ENCODE peak calls at places on chromosome 21, in nine cellular contexts. R is iPS DF 6.9, N is lower lobe of right lung, B is transverse colon, D is cardiac muscle cell, I is aorta, W is tibial nerve, O is endothelial cell of umbilical vein, H is DND-41. C is an unnamed sample. For H3K4me1, the result is how much of the 10 kb centered on the place peaks cover.

GRCh38 chr21:38298833-38299232 is 42.0 kb downstream of the KCNJ15 start:
- DNase-seq in I (no peak), D (no peak), W (no peak), R (no peak), O (no peak), H (no peak), N (no peak), B (no peak), C (no peak)

GRCh38 chr21:37348664-37349063 is 17.9 kb upstream of the DYRK1A start:
- DNase-seq in W (no peak), B (no peak), D (no peak), O (peak), H (no peak), N (no peak), I (no peak), R (no peak), C (no peak)

GRCh38 chr21:35933466-35933865 is 126.9 kb downstream of the SETD4 start:
- DNase-seq in B (peak), R (peak), I (no peak), O (peak), W (peak), D (peak), N (no peak), H (no peak), C (no peak)

GRCh38 chr21:29581393-29581792 is 282.7 kb downstream of the BACH1 start:
- DNase-seq in H (no peak), I (no peak), R (no peak), N (no peak), O (no peak), W (no peak), B (no peak), D (no peak), C (no peak)

GRCh38 chr21:41360072-41360821 is 1.6 kb upstream of the MX2 start:
- DNase-seq in H (peak), N (no peak), B (peak), R (no peak), W (peak), O (no peak), D (peak), I (peak), C (no peak)

GRCh38 chr21:29148535-29148934 is 18.1 kb downstream of the MAP3K7CL start:
- DNase-seq in W (no peak), N (no peak), H (peak), D (peak), I (no peak), O (no peak), R (no peak), B (no peak), C (no peak)

GRCh38 chr21:32256873-32257620 is 21.8 kb downstream of the MIS18A start:
- DNase-seq in I (peak), O (peak), R (no peak), H (no peak), D (peak), W (peak), B (peak), N (no peak), C (no peak)

GRCh38 chr21:37412603-37413360 is 46.2 kb downstream of the DYRK1A start:
- DNase-seq in N (no peak), O (no peak), D (peak), I (no peak), R (no peak), W (no peak), H (no peak), B (no peak), C (no peak)

GRCh38 chr21:38181101-38181500 is 75.7 kb upstream of the KCNJ15 start:
- DNase-seq in N (no peak), I (no peak), R (no peak), H (no peak), W (no peak), O (no peak), B (no peak), D (no peak), C (no peak)

GRCh38 chr21:23977971-23978370 is 1629.3 kb downstream of the MRPL39 start:
- DNase-seq in R (no peak), H (no peak), O (no peak), W (no peak), B (no peak), N (no peak), D (no peak), I (no peak), C (no peak)

GRCh38 chr21:28099296-28099695 is 893.4 kb downstream of the LTN1 start:
- DNase-seq in I (no peak), H (no peak), R (no peak), D (peak), B (no peak), N (no peak), O (no peak), W (no peak), C (no peak)

GRCh38 chr21:28333455-28334108 is 659.1 kb downstream of the LTN1 start:
- DNase-seq in W (no peak), I (no peak), O (no peak), H (no peak), N (no peak), R (no peak), B (no peak), D (peak), C (no peak)

GRCh38 chr21:21468003-21468402 is 469.8 kb downstream of the NCAM2 start:
- DNase-seq in I (no peak), W (no peak), R (no peak), D (no peak), B (no peak), O (no peak), H (no peak), N (no peak), C (no peak)

GRCh38 chr21:22374218-22374969 is 1376.2 kb downstream of the NCAM2 start:
- DNase-seq in H (no peak), O (no peak), B (no peak), R (no peak), D (no peak), I (no peak), N (no peak), W (no peak), C (no peak)

GRCh38 chr21:41459884-41460534 is 34.0 kb downstream of the MX1 start:
- DNase-seq in O (no peak), H (no peak), R (no peak), D (no peak), W (no peak), B (no peak), I (no peak), N (no peak), C (no peak)

GRCh38 chr21:37758997-37759396 is 157.3 kb downstream of the KCNJ6 start:
- DNase-seq in W (no peak), O (peak), B (peak), I (no peak), R (peak), N (no peak), D (peak), H (peak), C (no peak)

GRCh38 chr21:42162831-42163510 is 56.0 kb upstream of the ABCG1 start:
- DNase-seq in H (peak), O (no peak), N (no peak), B (no peak), R (no peak), D (no peak), W (no peak), I (no peak), C (no peak)

GRCh38 chr21:19507682-19508260 is 1104.2 kb upstream of the TMPRSS15 start:
- DNase-seq in W (no peak), I (no peak), R (peak), N (no peak), O (no peak), B (no peak), H (no peak), D (no peak), C (no peak)

GRCh38 chr21:42233067-42233981 is 14.4 kb downstream of the ABCG1 start:
- DNase-seq in O (peak), H (peak), B (peak), I (no peak), D (peak), N (peak), R (no peak), W (peak), C (peak)

GRCh38 chr21:38254970-38255369 is 1.8 kb upstream of the KCNJ15 start:
- DNase-seq in W (no peak), N (no peak), O (no peak), D (no peak), R (no peak), B (no peak), H (no peak), I (no peak), C (no peak)

GRCh38 chr21:38355992-38356781 is 99.4 kb downstream of the KCNJ15 start:
- DNase-seq in D (peak), N (peak), B (peak), W (peak), I (peak), R (peak), H (peak), O (peak), C (peak)

GRCh38 chr21:31731112-31731801 is 661 bp downstream of the SCAF4 start:
- DNase-seq in D (peak), R (no peak), H (peak), B (peak), I (peak), O (no peak), W (no peak), N (peak), C (peak)

GRCh38 chr21:32584472-32584871 is 851 bp downstream of the TCP10L start:
- DNase-seq in I (no peak), D (no peak), R (no peak), W (no peak), B (no peak), O (no peak), H (no peak), N (no peak), C (no peak)

GRCh38 chr21:32463367-32463766 is 50.9 kb downstream of the EVA1C start:
- DNase-seq in O (peak), B (no peak), H (no peak), R (no peak), I (no peak), D (peak), W (no peak), N (no peak), C (no peak)

GRCh38 chr21:41642399-41642798 is 124.5 kb downstream of the RIPK4 start:
- DNase-seq in D (peak), B (no peak), I (no peak), N (no peak), W (no peak), H (no peak), R (no peak), O (no peak), C (no peak)

GRCh38 chr21:32392299-32392879 is 423 bp downstream of the URB1 start:
- DNase-seq in D (no peak), R (no peak), B (no peak), O (peak), N (no peak), H (no peak), I (no peak), W (no peak), C (no peak)

DNA sequence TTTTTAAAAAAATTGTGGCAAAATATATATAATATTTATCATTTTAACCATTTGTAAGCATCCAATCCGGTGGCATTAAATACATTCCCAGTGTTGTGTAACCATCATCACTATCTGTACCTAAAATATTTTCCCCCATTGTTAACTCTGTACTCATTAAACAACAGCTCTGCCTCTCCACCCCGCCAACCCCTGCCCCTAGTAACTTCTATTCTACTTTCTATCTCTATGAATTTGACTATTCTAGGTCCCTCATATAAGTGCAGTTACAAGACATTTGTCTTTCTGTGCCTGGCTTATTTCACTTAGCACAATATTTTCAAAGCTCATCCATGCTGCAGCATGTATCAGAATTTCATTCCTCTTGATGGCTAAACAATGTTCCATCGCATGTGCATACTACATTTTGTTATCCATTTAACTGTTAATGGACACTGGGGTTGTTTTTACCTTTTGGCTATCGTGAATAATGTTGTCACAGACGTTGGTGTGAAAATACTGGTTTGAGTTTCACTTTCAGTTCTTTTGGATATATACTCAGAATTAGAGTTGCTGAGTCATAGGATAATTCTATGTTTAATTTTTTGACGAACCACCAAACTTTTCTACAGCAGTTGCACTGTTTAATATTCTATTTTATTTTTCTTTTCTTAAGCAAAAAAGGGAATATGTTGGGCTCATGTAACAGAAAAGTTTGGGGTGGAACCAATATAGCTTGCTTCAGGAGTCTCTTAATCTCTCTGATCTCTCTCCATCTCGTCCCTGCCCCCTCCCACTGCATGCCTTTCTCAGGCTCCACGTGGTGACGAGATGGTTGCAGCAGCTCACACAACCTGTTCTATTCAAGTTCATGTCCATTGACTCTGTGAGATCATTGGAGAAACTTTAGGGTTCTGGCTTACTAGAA is 25.2 kb upstream of the RCAN1 start:
- DNase-seq in H (peak), N (no peak), R (no peak), D (no peak), I (no peak), W (no peak), B (no peak), O (no peak), C (no peak)
- H3K4me1 ChIP-seq in H (under half), N (under half), R (under half), D (under half), I (under half), W (under half), B (under half), O (under half), C (under half)

GRCh38 chr21:17293194-17293593 is 219.6 kb upstream of the CXADR start:
- DNase-seq in W (no peak), R (no peak), I (no peak), D (no peak), B (no peak), O (no peak), N (no peak), H (no peak), C (no peak)
- H3K4me1 ChIP-seq in W (under half), R (under half), I (under half), D (under half), B (under half), O (under half), N (under half), H (under half), C (under half)

GRCh38 chr21:26005464-26005863 is 165.1 kb downstream of the APP start:
- DNase-seq in B (no peak), R (no peak), D (no peak), W (no peak), H (no peak), I (no peak), O (no peak), N (no peak), C (no peak)

GRCh38 chr21:26001356-26001755 is 169.2 kb downstream of the APP start:
- DNase-seq in H (no peak), D (no peak), N (no peak), W (no peak), I (no peak), R (no peak), B (peak), O (no peak), C (no peak)

GRCh38 chr21:25999935-26000582 is 170.5 kb downstream of the APP start:
- DNase-seq in N (no peak), O (no peak), R (no peak), B (peak), H (no peak), I (no peak), D (no peak), W (no peak), C (no peak)

GRCh38 chr21:26007911-26008579 is 162.5 kb downstream of the APP start:
- DNase-seq in O (no peak), N (no peak), R (no peak), W (no peak), B (no peak), H (no peak), D (peak), I (no peak), C (no peak)

DNA sequence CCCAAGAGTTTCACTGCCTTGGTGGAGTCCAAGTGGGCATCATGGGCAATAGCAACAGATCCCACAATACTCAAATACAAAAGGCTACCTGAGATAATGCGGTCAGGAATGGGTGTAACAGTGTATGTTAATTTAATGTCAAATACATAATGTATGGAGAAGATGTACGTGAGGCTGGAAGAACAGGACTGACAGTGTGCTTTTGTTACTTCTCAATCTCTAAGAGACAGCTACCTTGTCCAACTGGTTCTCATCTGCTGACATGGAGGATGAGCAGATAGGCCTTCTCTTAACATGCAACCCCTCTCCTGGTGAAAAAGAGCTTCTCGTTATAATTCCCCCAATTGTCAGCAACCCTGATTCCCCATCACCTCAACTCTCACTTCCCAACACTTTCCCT is 167.1 kb downstream of the APP start:
- DNase-seq in B (no peak), I (no peak), R (no peak), H (no peak), N (no peak), D (no peak), O (no peak), W (no peak), C (no peak)
- H3K4me1 ChIP-seq in B (under half), I (under half), R (under half), H (under half), N (under half), D (under half), O (under half), W (under half), C (under half)

GRCh38 chr21:43277481-43278351 is 108.9 kb downstream of the CRYAA start:
- DNase-seq in R (no peak), W (no peak), I (no peak), B (no peak), O (no peak), D (no peak), N (peak), H (no peak), C (no peak)

GRCh38 chr21:43279578-43279894 is 110.7 kb downstream of the CRYAA start:
- DNase-seq in N (peak), R (no peak), O (no peak), B (no peak), H (no peak), W (no peak), D (no peak), I (no peak), C (no peak)

GRCh38 chr21:43276811-43277210 is 108.0 kb downstream of the CRYAA start:
- DNase-seq in R (no peak), W (no peak), B (no peak), I (no peak), H (no peak), N (peak), D (no peak), O (no peak), C (no peak)

GRCh38 chr21:43278766-43279577 is 110.2 kb downstream of the CRYAA start:
- DNase-seq in I (no peak), O (no peak), D (no peak), W (no peak), B (no peak), H (no peak), N (peak), R (no peak), C (no peak)

GRCh38 chr21:43278359-43278758 is 109.6 kb downstream of the CRYAA start:
- DNase-seq in W (no peak), R (no peak), I (no peak), B (no peak), H (no peak), D (no peak), N (peak), O (no peak), C (no peak)
- H3K4me1 ChIP-seq in W (under half), R (under half), I (under half), B (under half), H (under half), D (under half), N (under half), O (under half), C (under half)

GRCh38 chr21:33975548-33976081 is 60.0 kb upstream of the ATP5PO start:
- DNase-seq in O (no peak), H (peak), I (no peak), R (no peak), W (no peak), B (peak), N (no peak), D (no peak), C (no peak)
- H3K4me1 ChIP-seq in O (under half), H (half or more), I (under half), R (under half), W (under half), B (under half), N (under half), D (under half), C (under half)

GRCh38 chr21:39661121-39661520 is 48.4 kb downstream of the B3GALT5 start:
- DNase-seq in D (no peak), B (no peak), I (no peak), N (no peak), W (no peak), O (no peak), H (no peak), R (no peak), C (no peak)
- H3K4me1 ChIP-seq in D (under half), B (under half), I (under half), N (under half), W (under half), O (under half), H (under half), R (under half), C (under half)

GRCh38 chr21:45318556-45319341 is 31.1 kb upstream of the POFUT2 start:
- DNase-seq in H (no peak), W (no peak), B (peak), D (peak), O (peak), R (no peak), I (peak), N (peak), C (no peak)
- H3K4me1 ChIP-seq in H (under half), W (half or more), B (under half), D (under half), O (under half), R (under half), I (under half), N (under half), C (under half)

GRCh38 chr21:14866859-14867560 is 197.8 kb downstream of the NRIP1 start:
- DNase-seq in R (no peak), N (no peak), B (no peak), I (no peak), W (no peak), O (no peak), H (no peak), D (no peak), C (no peak)
- H3K4me1 ChIP-seq in R (under half), N (under half), B (under half), I (under half), W (half or more), O (under half), H (under half), D (under half), C (under half)

GRCh38 chr21:25567472-25567871 is 39.8 kb downstream of the MRPL39 start:
- DNase-seq in D (no peak), O (peak), W (no peak), B (no peak), I (no peak), N (no peak), H (no peak), R (no peak), C (no peak)

GRCh38 chr21:25565272-25566199 is 41.7 kb downstream of the MRPL39 start:
- DNase-seq in O (no peak), N (no peak), B (no peak), D (no peak), I (no peak), W (no peak), H (no peak), R (no peak), C (no peak)

GRCh38 chr21:25568230-25568629 is 39.1 kb downstream of the MRPL39 start:
- DNase-seq in W (no peak), B (peak), N (peak), H (no peak), R (no peak), D (peak), I (no peak), O (peak), C (no peak)

GRCh38 chr21:25564349-25564948 is 42.8 kb downstream of the MRPL39 start:
- DNase-seq in I (no peak), H (no peak), D (no peak), B (no peak), O (no peak), R (no peak), N (no peak), W (no peak), C (no peak)

DNA sequence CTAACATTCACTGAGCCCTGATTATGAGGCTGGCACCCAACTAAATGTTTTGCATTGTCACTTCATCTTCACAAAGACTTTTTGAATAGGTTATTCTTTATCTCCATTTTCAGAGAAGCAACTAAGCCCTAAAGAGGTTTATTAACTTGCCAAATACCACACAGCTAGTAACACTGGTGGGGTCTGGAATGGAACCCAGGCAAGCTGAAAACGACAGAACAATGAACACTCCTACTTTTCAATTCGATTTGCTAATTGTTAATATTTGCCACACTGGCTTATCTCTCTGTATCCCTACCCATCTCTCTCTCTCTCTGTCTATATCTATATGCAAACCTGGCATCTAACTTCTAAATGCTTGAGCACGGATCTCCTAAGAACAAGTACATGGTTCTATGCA is 40.6 kb downstream of the MRPL39 start:
- DNase-seq in W (no peak), D (no peak), R (no peak), B (no peak), O (no peak), H (no peak), I (no peak), N (no peak), C (no peak)
- H3K4me1 ChIP-seq in W (under half), D (under half), R (under half), B (under half), O (under half), H (half or more), I (under half), N (under half), C (under half)

GRCh38 chr21:33972539-33972938 is 56.9 kb upstream of the ATP5PO start:
- DNase-seq in I (no peak), R (no peak), O (no peak), W (no peak), D (no peak), N (no peak), B (no peak), H (no peak), C (no peak)
- H3K4me1 ChIP-seq in I (under half), R (under half), O (under half), W (under half), D (half or more), N (under half), B (under half), H (half or more), C (under half)